ENCODE peak calls at places on chromosomes 6 and 20, in nine cellular contexts. O is NCI-H510A treated with DMSO at 0.1 percent for 48 hours; T is activated CD4-positive, alpha-beta T cell treated with anti-CD3 and anti-CD28 coated beads, Interleukin-2, amount 50 U/mL, for 4 hours; F is progenitor cell of endocrine pancreas; Y is stimulated activated CD8-positive, alpha-beta memory T cell treated with anti-CD3 and anti-CD28 coated beads, Interleukin-15, amount 100 ng/mL, for 4 hours; C is activated naive CD8-positive, alpha-beta T cell treated with anti-CD3 and anti-CD28 coated beads, Interleukin-2, amount 50 U/mL, for 24 hours; K is iPS-NIHi11; W is HepG2; B is CD4-positive, alpha-beta T cell. U is an unnamed sample.

GRCh38 chr20:36270744-36271638 is 34.7 kb downstream of the AAR2 start:
- DNase-seq in C (no peak), Y (no peak), B (no peak), O (no peak), T (no peak), W (peak; percentile 83), K (no peak), F (no peak), U (no peak)

GRCh38 chr6:138526822-138527235 is 27.5 kb upstream of the NHSL1 start:
- DNase-seq in Y (no peak), F (no peak), W (peak; percentile 93), B (no peak), C (no peak), T (no peak), O (peak; percentile 30), K (no peak), U (no peak)

GRCh38 chr6:10659697-10660348 is 34.6 kb downstream of the C6orf52 start:
- DNase-seq in T (no peak), F (peak; percentile 41), W (no peak), O (peak; percentile 3), C (no peak), K (peak; percentile 11), Y (no peak), B (no peak), U (no peak)

GRCh38 chr6:134657751-134658522 is 292.0 kb downstream of the ALDH8A1 start:
- DNase-seq in K (no peak), B (no peak), W (no peak), Y (no peak), C (no peak), T (no peak), F (no peak), O (no peak), U (no peak)

GRCh38 chr6:154383273-154383672 is 26.7 kb upstream of the IPCEF1 start:
- DNase-seq in W (no peak), O (no peak), K (no peak), C (no peak), Y (no peak), B (no peak), T (no peak), F (no peak), U (no peak)

GRCh38 chr20:62921119-62921687 is 5.1 kb downstream of the DIDO1 start:
- DNase-seq in C (peak; percentile 75), B (peak; percentile 36), K (peak; percentile 50), F (no peak), T (peak; percentile 59), Y (no peak), W (peak; percentile 88), O (peak; percentile 58), U (peak; percentile 80)

GRCh38 chr20:48797850-48798747 is 29.7 kb downstream of the PREX1 start:
- DNase-seq in C (no peak), B (no peak), F (no peak), O (no peak), W (no peak), K (no peak), Y (no peak), T (no peak), U (no peak)

GRCh38 chr6:38688579-38689087 is 14.3 kb downstream of the GLO1 start:
- DNase-seq in Y (no peak), W (peak; percentile 24), T (no peak), K (peak; percentile 16), B (no peak), C (no peak), F (no peak), O (no peak), U (peak; percentile 57)

GRCh38 chr6:35893246-35893645 is 27.7 kb downstream of the SRPK1 start:
- DNase-seq in F (no peak), O (no peak), B (no peak), Y (no peak), C (no peak), K (no peak), T (no peak), W (no peak), U (no peak)

GRCh38 chr6:131383421-131384411 is 189.3 kb upstream of the ARG1 start:
- DNase-seq in T (no peak), O (no peak), C (no peak), B (no peak), Y (no peak), W (no peak), K (no peak), F (no peak), U (no peak)

GRCh38 chr6:108609276-108609769 is 48.6 kb downstream of the FOXO3 start:
- DNase-seq in Y (no peak), B (no peak), C (no peak), K (no peak), W (no peak), F (no peak), O (no peak), T (no peak), U (no peak)

U was measured in small intestine.